ENCODE peak calls at places on chromosome 16, in nine cellular contexts. One of them, this sample, is unnamed.

GRCh38 chr16:27230562-27230991 is 27.3 kb downstream of the KDM8 start:
- DNase-seq in activated T-cell treated with anti-CD3 and anti-CD28 coated beads, Interleukin-2, amount 50 U/mL, for 72 hours: peak; percentile 79
- DNase-seq in midbrain: no peak
- DNase-seq in cardiac fibroblast: no peak
- DNase-seq in endothelial cell: no peak
- DNase-seq in EL: no peak
- DNase-seq in GM20000: no peak
- DNase-seq in posterior cingulate gyrus: peak; percentile 43
- DNase-seq in neuronal stem cell: no peak
- DNase-seq in this sample: no peak

GRCh38 chr16:1771072-1771863 is at the start of gene NME3:
- DNase-seq in GM20000: peak; percentile 95
- DNase-seq in neuronal stem cell: peak; percentile 48
- DNase-seq in endothelial cell: peak; percentile 64
- DNase-seq in EL: peak; percentile 70
- DNase-seq in midbrain: peak; percentile 55
- DNase-seq in cardiac fibroblast: peak; percentile 64
- DNase-seq in posterior cingulate gyrus: peak; percentile 98
- DNase-seq in activated T-cell treated with anti-CD3 and anti-CD28 coated beads, Interleukin-2, amount 50 U/mL, for 72 hours: peak; percentile 87
- DNase-seq in this sample: peak; percentile 80

GRCh38 chr16:77059441-77059840 is 131.5 kb upstream of the MON1B start:
- DNase-seq in activated T-cell treated with anti-CD3 and anti-CD28 coated beads, Interleukin-2, amount 50 U/mL, for 72 hours: no peak
- DNase-seq in midbrain: no peak
- DNase-seq in cardiac fibroblast: no peak
- DNase-seq in GM20000: no peak
- DNase-seq in neuronal stem cell: no peak
- DNase-seq in posterior cingulate gyrus: no peak
- DNase-seq in endothelial cell: no peak
- DNase-seq in EL: no peak
- DNase-seq in this sample: no peak

GRCh38 chr16:87246269-87247065 is 70.7 kb downstream of the C16orf95 start:
- DNase-seq in endothelial cell: no peak
- DNase-seq in neuronal stem cell: no peak
- DNase-seq in GM20000: no peak
- DNase-seq in activated T-cell treated with anti-CD3 and anti-CD28 coated beads, Interleukin-2, amount 50 U/mL, for 72 hours: no peak
- DNase-seq in posterior cingulate gyrus: no peak
- DNase-seq in EL: no peak
- DNase-seq in cardiac fibroblast: no peak
- DNase-seq in midbrain: no peak
- DNase-seq in this sample: no peak

GRCh38 chr16:12580809-12581208 is 222.9 kb downstream of the CPPED1 start:
- DNase-seq in midbrain: no peak
- DNase-seq in endothelial cell: no peak
- DNase-seq in EL: no peak
- DNase-seq in posterior cingulate gyrus: peak; percentile 51
- DNase-seq in cardiac fibroblast: no peak
- DNase-seq in activated T-cell treated with anti-CD3 and anti-CD28 coated beads, Interleukin-2, amount 50 U/mL, for 72 hours: peak; percentile 6
- DNase-seq in GM20000: no peak
- DNase-seq in neuronal stem cell: no peak
- DNase-seq in this sample: no peak

GRCh38 chr16:68086860-68087268 is 1.7 kb downstream of the NFATC3 start:
- DNase-seq in midbrain: no peak
- DNase-seq in cardiac fibroblast: no peak
- DNase-seq in activated T-cell treated with anti-CD3 and anti-CD28 coated beads, Interleukin-2, amount 50 U/mL, for 72 hours: no peak
- DNase-seq in GM20000: no peak
- DNase-seq in posterior cingulate gyrus: no peak
- DNase-seq in endothelial cell: no peak
- DNase-seq in EL: peak; percentile 32
- DNase-seq in neuronal stem cell: no peak
- DNase-seq in this sample: no peak

GRCh38 chr16:57191056-57191536 is 5.0 kb downstream of the RSPRY1 start:
- DNase-seq in endothelial cell: no peak
- DNase-seq in posterior cingulate gyrus: no peak
- DNase-seq in EL: peak; percentile 74
- DNase-seq in GM20000: no peak
- DNase-seq in cardiac fibroblast: peak; percentile 86
- DNase-seq in midbrain: no peak
- DNase-seq in neuronal stem cell: no peak
- DNase-seq in activated T-cell treated with anti-CD3 and anti-CD28 coated beads, Interleukin-2, amount 50 U/mL, for 72 hours: no peak
- DNase-seq in this sample: no peak

GRCh38 chr16:59573528-59574271 is 839.6 kb upstream of the GOT2 start:
- DNase-seq in endothelial cell: no peak
- DNase-seq in posterior cingulate gyrus: no peak
- DNase-seq in GM20000: no peak
- DNase-seq in midbrain: no peak
- DNase-seq in EL: peak; percentile 90
- DNase-seq in cardiac fibroblast: peak; percentile 82
- DNase-seq in activated T-cell treated with anti-CD3 and anti-CD28 coated beads, Interleukin-2, amount 50 U/mL, for 72 hours: no peak
- DNase-seq in neuronal stem cell: no peak
- DNase-seq in this sample: no peak

GRCh38 chr16:67240506-67240905 is 6.8 kb downstream of the FHOD1 start:
- DNase-seq in midbrain: no peak
- DNase-seq in EL: peak; percentile 31
- DNase-seq in activated T-cell treated with anti-CD3 and anti-CD28 coated beads, Interleukin-2, amount 50 U/mL, for 72 hours: no peak
- DNase-seq in endothelial cell: no peak
- DNase-seq in posterior cingulate gyrus: peak; percentile 41
- DNase-seq in neuronal stem cell: no peak
- DNase-seq in GM20000: no peak
- DNase-seq in cardiac fibroblast: peak; percentile 57
- DNase-seq in this sample: no peak

GRCh38 chr16:19844945-19845641 is 39.6 kb downstream of the GPRC5B start:
- DNase-seq in endothelial cell: no peak
- DNase-seq in cardiac fibroblast: peak; percentile 87
- DNase-seq in GM20000: no peak
- DNase-seq in EL: peak; percentile 81
- DNase-seq in activated T-cell treated with anti-CD3 and anti-CD28 coated beads, Interleukin-2, amount 50 U/mL, for 72 hours: no peak
- DNase-seq in midbrain: no peak
- DNase-seq in posterior cingulate gyrus: no peak
- DNase-seq in neuronal stem cell: no peak
- DNase-seq in this sample: no peak

GRCh38 chr16:74487634-74488495 is 66.6 kb upstream of the CLEC18B start:
- DNase-seq in EL: no peak
- DNase-seq in cardiac fibroblast: no peak
- DNase-seq in endothelial cell: no peak
- DNase-seq in midbrain: no peak
- DNase-seq in GM20000: no peak
- DNase-seq in activated T-cell treated with anti-CD3 and anti-CD28 coated beads, Interleukin-2, amount 50 U/mL, for 72 hours: no peak
- DNase-seq in posterior cingulate gyrus: no peak
- DNase-seq in neuronal stem cell: no peak
- DNase-seq in this sample: no peak

GRCh38 chr16:87895641-87896141 is 26.4 kb upstream of the SLC7A5 start:
- DNase-seq in neuronal stem cell: no peak
- DNase-seq in activated T-cell treated with anti-CD3 and anti-CD28 coated beads, Interleukin-2, amount 50 U/mL, for 72 hours: peak; percentile 93
- DNase-seq in EL: peak; percentile 64
- DNase-seq in cardiac fibroblast: peak; percentile 57
- DNase-seq in midbrain: peak; percentile 27
- DNase-seq in posterior cingulate gyrus: peak; percentile 93
- DNase-seq in GM20000: peak; percentile 70
- DNase-seq in endothelial cell: no peak
- DNase-seq in this sample: no peak

GRCh38 chr16:8583199-8583598 is 7.1 kb downstream of the TMEM114 start:
- DNase-seq in neuronal stem cell: no peak
- DNase-seq in GM20000: no peak
- DNase-seq in posterior cingulate gyrus: no peak
- DNase-seq in endothelial cell: no peak
- DNase-seq in midbrain: no peak
- DNase-seq in EL: peak; percentile 15
- DNase-seq in cardiac fibroblast: peak; percentile 57
- DNase-seq in activated T-cell treated with anti-CD3 and anti-CD28 coated beads, Interleukin-2, amount 50 U/mL, for 72 hours: no peak
- DNase-seq in this sample: no peak